ENCODE peak calls at places on chromosomes 7 and 10, in ten cellular contexts. O is transverse colon, Y is A549, G is lung, H is H9, T is PC-3, K is neural progenitor cell, B is esophagus squamous epithelium, D is stomach, W is ovary. F is an unnamed sample. For H3K9me3, the result is how much of the 10 kb centered on the place peaks cover.

GRCh38 chr7:102933763-102934162 is 21.0 kb downstream of the LRRC17 start:
- DNase-seq in O (peak), Y (no peak), G (peak), H (peak), T (no peak), K (peak), B (no peak), D (peak), W (peak), F (peak)

GRCh38 chr10:28581916-28582315 is 49.0 kb downstream of the WAC start:
- DNase-seq in O (no peak), Y (no peak), G (no peak), H (no peak), T (no peak), K (no peak), B (no peak), D (no peak), W (no peak), F (no peak)

GRCh38 chr10:71259815-71260501 is 47.6 kb downstream of the UNC5B start:
- DNase-seq in O (peak), Y (no peak), G (no peak), H (no peak), T (no peak), K (no peak), B (no peak), D (peak), W (no peak), F (no peak)

GRCh38 chr7:128831178-128831993 is 1.2 kb downstream of the FLNC start:
- DNase-seq in O (peak), Y (no peak), G (no peak), H (peak), T (peak), K (peak), B (no peak), D (no peak), W (peak), F (no peak)

GRCh38 chr10:45625879-45626278 is 46.7 kb downstream of the ZFAND4 start:
- DNase-seq in O (no peak), Y (no peak), G (no peak), H (no peak), T (no peak), K (no peak), B (no peak), D (no peak), W (no peak), F (no peak)

GRCh38 chr7:20466425-20467125 is 135.9 kb downstream of the ITGB8 start:
- DNase-seq in O (no peak), Y (no peak), G (no peak), H (no peak), T (no peak), K (no peak), B (no peak), D (no peak), W (no peak), F (no peak)

GRCh38 chr10:93703066-93703465 is 674 bp upstream of the FRA10AC1 start:
- DNase-seq in O (no peak), Y (no peak), G (no peak), H (no peak), T (no peak), K (no peak), B (no peak), D (no peak), W (no peak), F (no peak)

GRCh38 chr7:100247152-100247757 is 27.5 kb downstream of the PVRIG start:
- DNase-seq in O (no peak), Y (peak), G (peak), H (peak), T (peak), K (peak), B (no peak), D (peak), W (peak), F (peak)

GRCh38 chr10:110479710-110480109 is 18.0 kb upstream of the DUSP5 start:
- DNase-seq in O (no peak), Y (no peak), G (no peak), H (no peak), T (peak), K (no peak), B (no peak), D (no peak), W (no peak), F (no peak)

DNA sequence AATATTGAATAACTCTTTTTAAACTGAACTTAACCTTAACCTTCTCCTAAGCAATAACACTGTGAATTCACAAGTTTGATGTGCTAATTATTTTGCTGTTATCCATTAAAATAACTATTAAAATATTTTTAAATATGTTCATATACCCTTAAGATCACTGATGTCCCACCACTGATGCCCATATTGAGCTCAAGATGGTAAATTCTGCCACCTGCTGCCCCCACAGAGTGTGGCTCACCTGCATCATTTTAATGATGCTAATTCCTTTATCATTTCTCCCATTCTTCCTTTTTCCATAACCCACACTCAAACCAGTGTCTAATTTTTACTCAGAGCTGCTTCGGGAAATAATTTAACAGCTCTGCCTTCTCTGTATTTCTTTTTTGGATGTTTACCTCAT is 82.3 kb upstream of the ARID5B start:
- DNase-seq in O (no peak), Y (no peak), G (no peak), H (no peak), T (peak), K (no peak), B (no peak), D (no peak), W (no peak), F (no peak)
- TF ChIP-seq CTCF in O (no peak), Y (no peak), G (no peak), H (no peak), T (peak), K (no peak), B (no peak), D (no peak), W (no peak), F (no peak)

GRCh38 chr7:12929416-12930140 is 242.1 kb downstream of the ARL4A start:
- DNase-seq in O (no peak), Y (no peak), G (no peak), H (no peak), T (no peak), K (no peak), B (no peak), D (no peak), W (no peak), F (no peak)
- H3K9me3 ChIP-seq in O (under half), Y (under half), G (under half), H (under half), T (under half), K (under half), B (under half), D (under half), W (under half), F (under half)

GRCh38 chr10:133351408-133352318 is 4.5 kb downstream of the PRAP1 start:
- DNase-seq in O (no peak), Y (no peak), G (no peak), H (no peak), T (no peak), K (no peak), B (no peak), D (no peak), W (no peak), F (no peak)
- TF ChIP-seq CTCF in O (no peak), Y (no peak), G (no peak), H (peak), T (peak), K (peak), B (no peak), D (no peak), W (no peak), F (no peak)

GRCh38 chr10:128499486-128499885 is 373.3 kb upstream of the MKI67 start:
- DNase-seq in O (no peak), Y (no peak), G (no peak), H (no peak), T (no peak), K (no peak), B (no peak), D (no peak), W (no peak), F (no peak)

GRCh38 chr10:128498378-128498730 is 372.1 kb upstream of the MKI67 start:
- DNase-seq in O (no peak), Y (no peak), G (no peak), H (no peak), T (no peak), K (no peak), B (no peak), D (no peak), W (no peak), F (no peak)

GRCh38 chr10:128499956-128500355 is 373.7 kb upstream of the MKI67 start:
- DNase-seq in O (no peak), Y (no peak), G (no peak), H (no peak), T (no peak), K (no peak), B (no peak), D (no peak), W (no peak), F (no peak)

GRCh38 chr10:128498746-128499145 is 372.5 kb upstream of the MKI67 start:
- DNase-seq in O (no peak), Y (no peak), G (no peak), H (no peak), T (no peak), K (no peak), B (no peak), D (no peak), W (no peak), F (no peak)

DNA sequence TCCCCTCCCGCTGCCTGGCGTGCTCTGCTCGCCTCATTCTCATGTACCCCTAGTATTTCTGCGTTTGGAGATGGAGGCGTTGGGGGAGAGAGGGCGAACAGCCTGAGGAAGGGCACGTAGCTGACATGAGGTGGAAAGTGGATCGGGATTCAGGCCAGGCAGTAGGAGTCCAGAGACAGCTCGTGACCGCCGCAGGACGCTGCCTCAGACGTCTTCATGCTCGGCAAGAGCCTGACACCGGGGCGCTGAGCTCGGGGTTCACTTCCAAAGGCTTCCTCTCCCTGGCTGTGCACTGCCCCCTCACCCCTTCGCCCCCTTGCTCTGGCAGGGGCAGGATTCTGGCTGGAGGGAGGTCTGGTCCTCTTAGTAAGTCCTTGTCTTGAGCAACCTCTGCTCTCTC is 374.4 kb upstream of the MKI67 start:
- DNase-seq in O (no peak), Y (no peak), G (no peak), H (no peak), T (no peak), K (no peak), B (no peak), D (no peak), W (no peak), F (no peak)
- H3K9me3 ChIP-seq in O (under half), Y (under half), G (under half), H (under half), T (under half), K (under half), B (under half), D (under half), W (under half), F (under half)

DNA sequence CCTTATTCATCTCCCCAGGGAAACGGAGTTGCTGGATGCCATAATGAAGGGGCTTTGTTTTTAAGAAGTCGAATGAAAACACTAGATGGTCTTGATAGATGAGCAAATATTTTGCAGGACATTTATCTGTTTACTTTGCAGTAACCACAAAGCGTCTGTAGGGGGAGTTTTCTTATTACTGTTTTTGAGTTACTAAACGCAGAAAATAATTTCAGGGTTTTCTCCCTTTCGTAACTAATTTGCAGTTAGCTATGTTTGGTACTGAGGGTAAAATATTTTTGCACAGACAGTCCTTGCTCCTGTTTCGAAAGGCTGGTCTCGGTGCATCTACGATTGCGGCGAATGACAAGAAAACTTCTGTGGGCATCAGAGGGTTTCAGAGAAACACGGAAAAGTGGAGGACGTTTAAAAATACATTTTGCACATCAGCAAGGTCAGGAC is 505.6 kb upstream of the MKI67 start:
- DNase-seq in O (no peak), Y (no peak), G (no peak), H (no peak), T (no peak), K (peak), B (no peak), D (no peak), W (no peak), F (no peak)
- TF ChIP-seq CTCF in O (peak), Y (no peak), G (no peak), H (peak), T (peak), K (peak), B (no peak), D (peak), W (no peak), F (peak)

GRCh38 chr7:157834501-157835143 is 497.8 kb downstream of the DNAJB6 start:
- DNase-seq in O (no peak), Y (no peak), G (no peak), H (no peak), T (no peak), K (peak), B (no peak), D (no peak), W (no peak), F (no peak)
- H3K9me3 ChIP-seq in O (under half), Y (under half), G (under half), H (under half), T (under half), K (under half), B (under half), D (under half), W (under half), F (under half)

GRCh38 chr10:132443605-132443997 is 46.6 kb downstream of the PWWP2B start:
- DNase-seq in O (peak), Y (peak), G (no peak), H (no peak), T (peak), K (no peak), B (no peak), D (no peak), W (no peak), F (peak)
- TF ChIP-seq CTCF in O (peak), Y (peak), G (peak), H (no peak), T (peak), K (no peak), B (no peak), D (peak), W (no peak), F (peak)